ENCODE peak calls at places on chromosomes 5 and 9, in eight cellular contexts. V is left ventricle myocardium inferior; R is adipocyte; W is HCT116; G is effector memory CD4-positive, alpha-beta T cell; U is Panc1; H is HepG2; Z is neural progenitor cell. L is an unnamed sample.

GRCh38 chr5:10469253-10470030 is 27.8 kb downstream of the ROPN1L start:
- DNase-seq in U (no peak), W (no peak), V (no peak), Z (no peak), G (no peak), R (no peak), H (no peak), L (no peak)

GRCh38 chr5:135294793-135295192 is 104.2 kb downstream of the MACROH2A1 start:
- DNase-seq in G (no peak), W (no peak), Z (no peak), V (no peak), R (no peak), U (no peak), H (no peak), L (no peak)

GRCh38 chr5:113463032-113463431 is 25.2 kb downstream of the MCC start:
- DNase-seq in Z (no peak), H (no peak), G (no peak), R (no peak), W (no peak), U (no peak), V (no peak), L (no peak)

GRCh38 chr9:35615981-35616680 is 2.1 kb downstream of the CD72 start:
- DNase-seq in V (no peak), H (no peak), U (no peak), Z (no peak), R (no peak), W (no peak), G (no peak), L (no peak)

GRCh38 chr5:73232266-73233041 is 59.5 kb downstream of the TMEM174 start:
- DNase-seq in R (no peak), W (no peak), U (no peak), Z (peak; percentile 64), V (no peak), H (no peak), G (no peak), L (no peak)

GRCh38 chr5:126716861-126717260 is 60.1 kb upstream of the LMNB1 start:
- DNase-seq in Z (no peak), R (no peak), H (no peak), V (no peak), U (no peak), G (no peak), W (no peak), L (no peak)

GRCh38 chr5:12999667-13000066 is 944.8 kb downstream of the DNAH5 start:
- DNase-seq in V (no peak), H (no peak), W (no peak), R (no peak), U (no peak), G (no peak), Z (no peak), L (no peak)

GRCh38 chr9:90659626-90660364 is 17.2 kb upstream of the DIRAS2 start:
- DNase-seq in W (no peak), U (no peak), G (no peak), R (peak; percentile 8), H (no peak), Z (no peak), V (no peak), L (peak; percentile 3)

GRCh38 chr5:994821-995220 is 13.8 kb upstream of the NKD2 start:
- DNase-seq in U (no peak), H (no peak), R (no peak), Z (no peak), V (no peak), W (no peak), G (no peak), L (peak; percentile 4)

GRCh38 chr9:91776409-91777365 is 173.3 kb downstream of the ROR2 start:
- DNase-seq in W (no peak), H (no peak), R (peak; percentile 62), Z (no peak), U (no peak), G (no peak), V (no peak), L (no peak)

GRCh38 chr5:119022017-119022745 is 33.8 kb upstream of the DTWD2 start:
- DNase-seq in W (no peak), H (no peak), G (no peak), R (peak; percentile 71), Z (peak; percentile 32), U (peak; percentile 30), V (no peak), L (no peak)

GRCh38 chr5:124661317-124662141 is 84.9 kb downstream of the ZNF608 start:
- DNase-seq in H (peak; percentile 99), R (peak; percentile 60), V (no peak), W (peak; percentile 81), G (no peak), Z (peak; percentile 88), U (no peak), L (peak; percentile 67)

GRCh38 chr9:93043122-93043521 is 15.4 kb upstream of the SUSD3 start:
- DNase-seq in V (no peak), R (no peak), U (no peak), G (no peak), W (no peak), Z (no peak), H (no peak), L (no peak)

GRCh38 chr5:115599502-115599901 is 2.8 kb downstream of the TICAM2 start:
- DNase-seq in H (no peak), V (no peak), G (no peak), Z (no peak), R (peak; percentile 74), W (no peak), U (no peak), L (no peak)

GRCh38 chr9:136840140-136840876 is 2.0 kb upstream of the AJM1 start:
- DNase-seq in Z (peak; percentile 51), H (no peak), R (no peak), V (no peak), U (no peak), W (no peak), G (no peak), L (peak; percentile 45)

GRCh38 chr5:170100051-170100943 is 5.4 kb upstream of the FOXI1 start:
- DNase-seq in R (peak; percentile 92), Z (peak; percentile 93), G (peak; percentile 15), U (peak; percentile 36), H (peak; percentile 62), V (peak; percentile 57), W (peak; percentile 75), L (peak; percentile 87)

GRCh38 chr5:53362521-53362941 is 117.9 kb upstream of the FST start:
- DNase-seq in R (peak; percentile 92), Z (no peak), G (no peak), V (no peak), U (peak; percentile 90), W (no peak), H (no peak), L (no peak)

GRCh38 chr9:70392189-70392588 is 22.3 kb downstream of the KLF9 start:
- DNase-seq in H (no peak), V (no peak), R (peak; percentile 40), G (no peak), Z (no peak), U (no peak), W (no peak), L (no peak)

GRCh38 chr9:74729129-74729710 is 158.5 kb downstream of the TRPM6 start:
- DNase-seq in V (no peak), G (no peak), U (no peak), H (no peak), R (peak; percentile 48), Z (peak; percentile 77), W (no peak), L (peak; percentile 10)
- H3K4me3 ChIP-seq in V (no peak overlapping the region), G (no peak overlapping the region), U (no peak overlapping the region), H (no peak overlapping the region), R (peak overlapping the region; percentile 69), Z (no peak overlapping the region), W (no peak overlapping the region), L (no peak overlapping the region)

GRCh38 chr9:111456536-111456935 is 27.6 kb downstream of the ECPAS start:
- DNase-seq in R (no peak), U (no peak), Z (no peak), W (no peak), G (no peak), H (no peak), V (no peak), L (no peak)

GRCh38 chr9:111455638-111456037 is 28.5 kb downstream of the ECPAS start:
- DNase-seq in R (no peak), W (no peak), U (no peak), H (no peak), G (no peak), Z (no peak), V (no peak), L (no peak)

GRCh38 chr9:111454751-111455150 is 29.4 kb downstream of the ECPAS start:
- DNase-seq in R (no peak), U (no peak), V (no peak), W (no peak), Z (no peak), H (no peak), G (no peak), L (no peak)

GRCh38 chr9:111463036-111463435 is 21.1 kb downstream of the ECPAS start:
- DNase-seq in U (no peak), G (no peak), V (no peak), R (no peak), H (no peak), W (no peak), Z (no peak), L (no peak)

GRCh38 chr9:111458139-111459009 is 25.8 kb downstream of the ECPAS start:
- DNase-seq in G (no peak), W (no peak), R (peak; percentile 39), V (no peak), Z (no peak), U (no peak), H (no peak), L (no peak)
- H3K4me1 ChIP-seq in G (no peaks in the 10 kb centered on the region), W (no peaks in the 10 kb centered on the region), R (peaks cover 21% of the 10 kb centered on the region), V (peaks cover 64% of the 10 kb centered on the region), Z (no peaks in the 10 kb centered on the region), U (peaks cover 20% of the 10 kb centered on the region), H (peaks cover 24% of the 10 kb centered on the region), L (peaks cover 12% of the 10 kb centered on the region)

DNA sequence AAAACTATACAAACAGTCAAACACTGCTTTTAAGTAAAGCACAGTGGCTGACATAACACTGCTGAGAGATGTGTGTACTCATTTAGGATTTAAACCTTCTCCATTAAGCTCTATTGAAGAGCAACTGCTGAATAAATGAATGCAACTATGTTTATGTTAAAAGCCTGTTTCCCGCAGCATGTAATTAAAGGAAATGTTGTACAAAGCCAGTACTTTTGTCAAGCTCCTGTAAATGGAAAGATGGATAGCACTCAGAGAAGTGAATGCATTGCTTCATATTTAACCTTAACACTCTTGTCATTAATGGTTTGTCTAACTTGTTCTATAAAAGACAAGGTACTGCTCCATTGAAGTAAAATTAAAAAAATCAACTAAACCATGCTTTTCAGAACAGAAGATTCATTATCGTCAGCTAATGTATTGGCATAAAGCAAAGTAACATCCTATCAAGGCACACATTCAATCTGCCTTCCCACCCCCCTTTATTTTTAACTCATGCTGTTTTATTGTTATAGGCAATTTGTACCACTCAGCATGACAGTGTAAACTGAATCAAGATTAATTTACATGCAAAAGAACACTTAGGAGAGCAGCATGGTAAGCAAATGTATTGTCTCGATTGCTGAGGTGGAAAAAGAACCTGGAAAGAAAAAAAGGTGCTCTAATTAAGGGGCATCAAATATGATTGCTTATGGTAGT is 240.8 kb upstream of the TBCA start:
- DNase-seq in U (no peak), Z (peak; percentile 64), W (no peak), R (no peak), V (no peak), H (no peak), G (no peak), L (peak; percentile 94)
- H3K4me3 ChIP-seq in U (no peak overlapping the region), Z (peak overlapping the region; percentile 41), W (no peak overlapping the region), R (no peak overlapping the region), V (no peak overlapping the region), H (no peak overlapping the region), G (no peak overlapping the region), L (no peak overlapping the region)

DNA sequence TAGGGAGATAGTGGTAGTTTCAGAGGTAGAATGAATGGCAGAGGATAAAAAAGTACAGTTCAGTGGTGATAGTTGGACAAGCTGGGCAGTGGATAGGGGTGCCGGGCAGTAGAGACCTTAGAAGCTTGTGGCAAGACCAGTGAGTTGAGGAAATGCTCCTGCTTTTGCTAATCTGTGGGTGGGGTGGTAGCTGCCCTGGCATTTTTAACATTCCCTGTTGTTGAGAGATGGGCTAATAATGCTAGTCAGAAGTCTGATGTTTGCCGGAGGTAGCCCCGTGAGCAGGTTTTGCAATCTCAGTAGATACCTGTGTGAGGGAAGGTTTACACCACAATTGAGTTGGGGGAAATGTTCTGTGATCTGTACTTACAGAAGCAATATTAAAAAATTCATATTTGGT is 91.1 kb downstream of the TRIO start:
- DNase-seq in W (no peak), R (peak; percentile 31), H (peak; percentile 44), U (no peak), G (no peak), V (no peak), Z (no peak), L (no peak)
- H3K4me1 ChIP-seq in W (no peaks in the 10 kb centered on the region), R (peaks cover 15% of the 10 kb centered on the region), H (peaks cover 40% of the 10 kb centered on the region), U (peaks cover 96% of the 10 kb centered on the region), G (no peaks in the 10 kb centered on the region), V (peaks cover 41% of the 10 kb centered on the region), Z (peaks cover 34% of the 10 kb centered on the region), L (peaks cover 7% of the 10 kb centered on the region)